ENCODE peak calls at places on chromosomes 5 and 9, in six cellular contexts. H, K, S, X, M and Z are unnamed samples. For H3K27me3, the result is how much of the 10 kb centered on the place peaks cover.

GRCh38 chr5:65562731-65563701 is at the start of the genes CENPK and PPWD1:
- DNase-seq in M (peak), H (peak), K (peak), S (peak), X (peak), Z (peak)

GRCh38 chr9:131402738-131403492 is 9.0 kb downstream of the PRRC2B start:
- DNase-seq in H (peak), K (no peak), S (peak), M (no peak), X (peak), Z (peak)

GRCh38 chr9:32128546-32128945 is 255.9 kb upstream of the ACO1 start:
- DNase-seq in H (no peak), X (no peak), S (no peak), M (no peak), K (no peak), Z (no peak)

GRCh38 chr9:115997923-115998322 is 155.7 kb upstream of the PAPPA start:
- DNase-seq in X (no peak), K (no peak), M (no peak), H (peak), S (no peak), Z (peak)

GRCh38 chr9:70303268-70303667 is 44.5 kb downstream of the SMC5 start:
- DNase-seq in K (no peak), H (no peak), S (no peak), X (no peak), M (no peak), Z (peak)

GRCh38 chr5:5046680-5047502 is 93.2 kb upstream of the ADAMTS16 start:
- DNase-seq in X (no peak), S (no peak), M (no peak), H (no peak), K (no peak), Z (no peak)

GRCh38 chr5:1536298-1537165 is 12.8 kb upstream of the LPCAT1 start:
- DNase-seq in X (peak), K (peak), M (peak), H (no peak), S (peak), Z (no peak)

GRCh38 chr9:86239053-86239770 is 20.2 kb downstream of the C9orf153 start:
- DNase-seq in H (no peak), K (no peak), X (no peak), M (no peak), S (no peak), Z (no peak)

DNA sequence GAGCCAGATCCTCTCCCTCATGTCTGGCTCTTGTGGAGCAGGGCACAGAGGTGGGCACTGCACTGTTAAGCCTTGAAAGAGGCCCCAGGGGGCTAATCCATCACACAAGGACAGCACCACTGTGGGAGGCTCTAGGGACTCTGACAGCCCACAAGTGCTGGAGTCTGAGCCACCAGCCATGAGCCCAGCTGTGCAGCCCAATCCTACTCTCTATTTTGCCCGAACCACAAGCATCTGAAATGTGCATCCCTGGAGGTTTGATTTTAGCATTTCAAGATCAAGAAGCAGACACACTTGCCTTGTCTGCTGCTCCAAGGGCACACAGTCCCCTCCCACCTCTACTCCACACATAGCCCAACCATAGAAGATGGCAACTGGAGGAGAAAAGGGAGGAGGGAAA is 407.2 kb upstream of the TRPC7 start:
- DNase-seq in H (no peak), K (no peak), M (no peak), S (no peak), X (no peak), Z (no peak)
- H3K27me3 ChIP-seq in H (under half), K (under half), M (under half), S (under half), X (under half), Z (under half)

GRCh38 chr9:36948051-36948450 is 86.0 kb downstream of the PAX5 start:
- DNase-seq in S (no peak), X (no peak), M (no peak), K (no peak), H (no peak), Z (no peak)
- H3K27me3 ChIP-seq in S (under half), X (under half), M (under half), K (under half), H (under half), Z (under half)

DNA sequence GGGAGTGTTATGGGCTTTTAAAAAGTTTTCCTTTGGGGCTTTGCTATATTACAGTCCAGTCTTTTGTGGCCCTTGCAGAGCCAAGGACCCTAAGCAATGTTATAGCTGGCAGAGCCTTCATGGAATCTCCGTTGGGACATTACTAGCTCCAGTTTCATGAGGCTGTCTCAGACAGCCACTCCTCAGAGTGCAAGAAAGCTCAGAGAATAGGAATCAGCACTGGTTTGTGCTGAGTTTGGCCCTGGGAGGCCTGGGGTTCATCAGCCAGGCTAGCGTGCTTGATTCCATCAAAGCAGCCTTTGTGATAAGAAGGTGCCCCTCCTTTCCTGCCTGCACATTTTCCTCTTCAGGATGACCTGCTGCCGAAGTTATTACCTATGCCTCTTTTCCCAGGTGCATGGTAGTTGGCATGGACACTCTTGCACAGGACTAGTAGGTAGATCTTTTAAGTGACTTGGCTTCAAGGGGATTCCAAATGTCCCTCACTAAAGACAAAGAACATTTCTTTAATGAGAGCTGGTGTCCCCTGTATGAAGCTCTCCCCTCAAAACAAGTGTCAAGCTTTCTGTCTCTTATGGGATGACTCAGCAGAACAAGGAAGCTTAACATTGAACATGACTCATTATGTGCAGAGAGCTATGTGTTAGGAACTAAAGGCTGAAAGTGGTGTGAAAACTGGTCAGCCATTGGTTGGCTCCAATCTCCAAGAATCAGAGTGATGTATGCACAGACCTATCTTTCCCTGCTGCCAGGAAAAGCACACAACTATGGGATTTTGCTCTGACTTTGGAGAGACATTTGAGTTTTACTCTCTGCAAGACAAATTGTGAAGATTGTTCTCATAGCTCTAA is 120.3 kb downstream of the PRDM6 start:
- DNase-seq in S (no peak), X (no peak), K (no peak), M (peak), H (peak), Z (peak)
- H3K27me3 ChIP-seq in S (under half), X (under half), K (under half), M (under half), H (under half), Z (under half)

DNA sequence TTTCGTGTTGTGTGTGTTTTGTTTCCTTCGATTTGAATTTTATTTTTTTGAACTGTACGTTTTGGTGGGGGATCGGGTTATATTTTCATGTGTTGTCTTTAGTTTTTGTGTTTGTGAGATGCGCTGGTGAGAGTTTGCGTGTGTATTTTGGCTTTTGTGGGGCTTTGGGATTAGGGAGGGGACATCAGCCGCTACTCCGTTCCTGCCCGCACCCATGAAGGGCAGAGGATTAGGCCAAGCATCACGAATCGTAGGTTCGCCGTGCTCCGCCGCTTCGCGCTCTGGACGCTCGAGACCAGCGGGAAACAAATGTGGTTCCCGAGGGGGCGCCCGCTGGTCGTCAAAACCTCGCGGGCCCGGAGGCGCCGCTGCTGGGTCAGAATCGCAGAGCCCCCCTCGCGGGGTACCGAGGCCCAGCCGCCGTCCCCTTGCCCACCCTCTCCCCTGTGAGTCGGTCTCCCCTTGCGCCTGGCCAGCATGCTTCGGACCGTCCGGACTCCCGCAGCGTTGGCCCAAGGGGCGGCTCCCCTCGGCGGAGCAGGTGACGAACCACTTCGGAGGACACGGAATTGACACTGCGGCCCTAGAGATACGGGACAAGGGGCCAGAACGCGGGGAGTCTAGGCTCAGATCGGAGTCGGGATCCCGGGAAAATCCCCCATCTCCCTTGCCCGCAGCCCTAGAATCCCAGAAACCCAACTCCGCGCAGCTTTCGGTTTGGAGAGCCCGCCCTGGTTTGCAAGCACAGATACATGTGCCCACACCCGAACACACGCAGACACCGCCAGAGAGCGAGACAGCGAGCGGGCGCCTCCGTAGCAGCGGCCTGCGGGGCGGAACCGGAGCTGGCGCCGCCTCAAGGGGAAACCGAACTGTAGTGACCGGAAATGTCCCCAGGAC is 2.4 kb upstream of the PAX5 start:
- DNase-seq in X (no peak), M (no peak), K (peak), H (no peak), S (peak), Z (no peak)
- H3K27me3 ChIP-seq in X (under half), M (half or more), K (half or more), H (half or more), S (under half), Z (half or more)